ENCODE peak calls at places on chromosomes 7 and 10, in eight cellular contexts. L, R, T, I, W, A, F and J are unnamed samples.
A peak's percentile ranks its signal among the peaks of the same experiment; 100 is the strongest.

GRCh38 chr7:65216469-65216868 is 157.2 kb upstream of the ZNF92 start:
- DNase-seq in F (peak; percentile 40), I (no peak), L (peak; percentile 43), A (peak; percentile 84), T (peak; percentile 38), W (peak; percentile 41), R (peak; percentile 79), J (peak; percentile 80)

GRCh38 chr10:5876181-5876768 is 13.4 kb downstream of the ANKRD16 start:
- DNase-seq in I (no peak), L (no peak), A (no peak), R (no peak), F (no peak), T (no peak), W (peak; percentile 81), J (no peak)

GRCh38 chr7:44281811-44282600 is 43.4 kb downstream of the CAMK2B start:
- DNase-seq in W (no peak), A (peak; percentile 19), R (no peak), I (no peak), T (no peak), F (no peak), L (no peak), J (no peak)

GRCh38 chr7:147485660-147486210 is 1104.8 kb upstream of the C7orf33 start:
- DNase-seq in R (no peak), F (no peak), L (no peak), W (no peak), T (no peak), A (no peak), I (no peak), J (no peak)

GRCh38 chr7:152851881-152852417 is 92.4 kb downstream of the ACTR3B start:
- DNase-seq in A (no peak), T (no peak), R (no peak), L (no peak), I (no peak), W (no peak), F (no peak), J (no peak)

GRCh38 chr10:43407148-43407575 is 1.8 kb downstream of the HNRNPF start:
- DNase-seq in L (peak; percentile 44), I (no peak), A (no peak), W (peak; percentile 58), R (peak; percentile 66), T (no peak), F (no peak), J (peak; percentile 58)

GRCh38 chr10:99470327-99470726 is 39.9 kb upstream of the GOT1 start:
- DNase-seq in T (no peak), W (no peak), I (no peak), L (no peak), A (no peak), R (no peak), F (no peak), J (no peak)

GRCh38 chr10:48556065-48556464 is 48.8 kb downstream of the ARHGAP22 start:
- DNase-seq in I (no peak), A (no peak), F (no peak), R (no peak), T (no peak), W (no peak), L (no peak), J (no peak)

GRCh38 chr10:64209574-64209973 is 688.4 kb downstream of the REEP3 start:
- DNase-seq in F (no peak), I (no peak), W (peak; percentile 24), L (no peak), A (no peak), R (no peak), T (no peak), J (peak; percentile 21)

GRCh38 chr10:24651923-24652322 is 71.8 kb downstream of the ARHGAP21 start:
- DNase-seq in W (no peak), L (no peak), T (no peak), A (no peak), I (no peak), F (no peak), R (no peak), J (no peak)

GRCh38 chr7:43784030-43785001 is 25.8 kb downstream of the BLVRA start:
- DNase-seq in A (no peak), L (no peak), I (no peak), R (no peak), F (no peak), T (no peak), W (peak; percentile 53), J (no peak)

GRCh38 chr10:97949462-97949861 is 81.0 kb downstream of the CRTAC1 start:
- DNase-seq in L (no peak), A (no peak), T (no peak), R (no peak), I (no peak), F (no peak), W (no peak), J (no peak)

GRCh38 chr7:2152646-2153045 is 80.1 kb downstream of the MAD1L1 start:
- DNase-seq in I (no peak), A (no peak), L (no peak), T (no peak), F (no peak), R (no peak), W (no peak), J (no peak)

GRCh38 chr10:125606406-125606805 is 76.6 kb downstream of the TEX36 start:
- DNase-seq in L (no peak), F (no peak), A (no peak), T (no peak), I (no peak), R (no peak), W (peak; percentile 7), J (no peak)

GRCh38 chr7:50396856-50397255 is 53.3 kb downstream of the FIGNL1 start:
- DNase-seq in W (no peak), L (no peak), I (no peak), T (no peak), R (no peak), F (no peak), A (no peak), J (no peak)
- H3K27me3 ChIP-seq in W (peaks cover 45% of the 10 kb centered on the region), L (no peaks in the 10 kb centered on the region), I (no peaks in the 10 kb centered on the region), T (no peaks in the 10 kb centered on the region), R (peaks cover 3% of the 10 kb centered on the region), F (no peaks in the 10 kb centered on the region), A (no peaks in the 10 kb centered on the region), J (no peaks in the 10 kb centered on the region)

GRCh38 chr7:105990726-105991465 is 27.8 kb downstream of the CDHR3 start:
- DNase-seq in A (peak; percentile 86), I (no peak), R (no peak), F (no peak), T (no peak), W (peak; percentile 66), L (no peak), J (no peak)
- H3K27me3 ChIP-seq in A (no peaks in the 10 kb centered on the region), I (no peaks in the 10 kb centered on the region), R (no peaks in the 10 kb centered on the region), F (no peaks in the 10 kb centered on the region), T (no peaks in the 10 kb centered on the region), W (no peaks in the 10 kb centered on the region), L (no peaks in the 10 kb centered on the region), J (no peaks in the 10 kb centered on the region)

DNA sequence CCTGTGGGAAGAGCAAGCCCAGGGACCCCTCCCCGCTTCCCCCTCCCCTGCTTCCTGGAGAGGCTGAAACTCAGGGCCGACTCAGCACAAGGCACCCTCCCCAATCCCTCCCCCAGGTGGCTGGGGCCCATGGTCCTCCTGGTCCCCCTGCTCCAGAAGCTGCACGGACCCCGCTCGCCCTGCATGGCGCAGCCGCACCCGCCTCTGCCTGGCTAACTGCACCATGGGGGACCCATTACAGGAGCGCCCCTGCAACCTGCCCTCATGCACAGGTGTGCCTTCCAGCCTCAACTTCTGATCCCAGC is 19.7 kb upstream of the ZNF862 start:
- DNase-seq in I (no peak), T (no peak), L (no peak), W (no peak), R (no peak), A (no peak), F (no peak), J (no peak)
- H3K27me3 ChIP-seq in I (no peaks in the 10 kb centered on the region), T (no peaks in the 10 kb centered on the region), L (no peaks in the 10 kb centered on the region), W (no peaks in the 10 kb centered on the region), R (no peaks in the 10 kb centered on the region), A (no peaks in the 10 kb centered on the region), F (no peaks in the 10 kb centered on the region), J (no peaks in the 10 kb centered on the region)

GRCh38 chr7:133117432-133117831 is 35.5 kb upstream of the CHCHD3 start:
- DNase-seq in A (no peak), R (no peak), L (no peak), I (no peak), T (no peak), F (no peak), W (no peak), J (no peak)

GRCh38 chr7:133112335-133112734 is 30.4 kb upstream of the CHCHD3 start:
- DNase-seq in A (no peak), L (no peak), W (no peak), R (no peak), I (no peak), F (no peak), T (no peak), J (no peak)

GRCh38 chr7:133112976-133113375 is 31.1 kb upstream of the CHCHD3 start:
- DNase-seq in I (no peak), A (no peak), W (no peak), T (no peak), F (no peak), L (no peak), R (no peak), J (no peak)

GRCh38 chr7:133115596-133115995 is 33.7 kb upstream of the CHCHD3 start:
- DNase-seq in R (no peak), F (no peak), L (no peak), W (no peak), A (no peak), T (no peak), I (no peak), J (no peak)

GRCh38 chr7:133114519-133114918 is 32.6 kb upstream of the CHCHD3 start:
- DNase-seq in F (no peak), L (no peak), I (no peak), T (no peak), W (no peak), A (no peak), R (no peak), J (no peak)
- H3K27me3 ChIP-seq in F (no peaks in the 10 kb centered on the region), L (no peaks in the 10 kb centered on the region), I (no peaks in the 10 kb centered on the region), T (peaks cover 5% of the 10 kb centered on the region), W (peaks cover 9% of the 10 kb centered on the region), A (no peaks in the 10 kb centered on the region), R (no peaks in the 10 kb centered on the region), J (no peaks in the 10 kb centered on the region)

GRCh38 chr7:158015403-158016116 is 572.1 kb downstream of the PTPRN2 start:
- DNase-seq in R (peak; percentile 16), W (no peak), A (no peak), F (no peak), I (no peak), L (no peak), T (no peak), J (no peak)
- H3K27me3 ChIP-seq in R (no peaks in the 10 kb centered on the region), W (no peaks in the 10 kb centered on the region), A (no peaks in the 10 kb centered on the region), F (no peaks in the 10 kb centered on the region), I (no peaks in the 10 kb centered on the region), L (no peaks in the 10 kb centered on the region), T (peaks cover 6% of the 10 kb centered on the region), J (no peaks in the 10 kb centered on the region)